ENCODE peak calls at places on chromosomes 4 and X, in ten cellular contexts. One of them, this sample, is unnamed.
A peak's percentile ranks its signal among the peaks of the same experiment; 100 is the strongest.

GRCh38 chrX:153382563-153383482 is 18.3 kb downstream of the PNMA6E start:
- DNase-seq in NB4: no peak
- DNase-seq in GM06990: no peak
- DNase-seq in transverse colon: no peak
- DNase-seq in adrenal gland: no peak
- DNase-seq in BJ: no peak
- DNase-seq in AG09309: no peak
- DNase-seq in mammary epithelial cell: no peak
- DNase-seq in neuronal stem cell: no peak
- DNase-seq in HFF-Myc: no peak
- DNase-seq in this sample: no peak

GRCh38 chr4:138686078-138686477 is 329.5 kb upstream of the NOCT start:
- DNase-seq in NB4: no peak
- DNase-seq in AG09309: no peak
- DNase-seq in GM06990: no peak
- DNase-seq in neuronal stem cell: no peak
- DNase-seq in transverse colon: no peak
- DNase-seq in BJ: no peak
- DNase-seq in adrenal gland: no peak
- DNase-seq in HFF-Myc: no peak
- DNase-seq in mammary epithelial cell: no peak
- DNase-seq in this sample: no peak

GRCh38 chr4:119683518-119683917 is 54.9 kb upstream of the PDE5A start:
- DNase-seq in neuronal stem cell: no peak
- DNase-seq in GM06990: no peak
- DNase-seq in mammary epithelial cell: no peak
- DNase-seq in adrenal gland: no peak
- DNase-seq in transverse colon: no peak
- DNase-seq in NB4: no peak
- DNase-seq in AG09309: no peak
- DNase-seq in BJ: peak; percentile 55
- DNase-seq in HFF-Myc: no peak
- DNase-seq in this sample: no peak

GRCh38 chrX:141733371-141733770 is 34.8 kb upstream of the SPANXD start:
- DNase-seq in AG09309: no peak
- DNase-seq in NB4: no peak
- DNase-seq in GM06990: no peak
- DNase-seq in transverse colon: no peak
- DNase-seq in neuronal stem cell: no peak
- DNase-seq in adrenal gland: no peak
- DNase-seq in HFF-Myc: no peak
- DNase-seq in BJ: no peak
- DNase-seq in mammary epithelial cell: no peak
- DNase-seq in this sample: no peak

GRCh38 chr4:10605746-10606482 is 78.7 kb downstream of the CLNK start:
- DNase-seq in BJ: no peak
- DNase-seq in transverse colon: no peak
- DNase-seq in NB4: no peak
- DNase-seq in AG09309: no peak
- DNase-seq in HFF-Myc: peak; percentile 24
- DNase-seq in GM06990: no peak
- DNase-seq in mammary epithelial cell: peak; percentile 85
- DNase-seq in neuronal stem cell: no peak
- DNase-seq in adrenal gland: no peak
- DNase-seq in this sample: peak; percentile 56

GRCh38 chr4:168693750-168694470 is 197.1 kb downstream of the PALLD start:
- DNase-seq in adrenal gland: no peak
- DNase-seq in BJ: no peak
- DNase-seq in transverse colon: no peak
- DNase-seq in neuronal stem cell: no peak
- DNase-seq in mammary epithelial cell: no peak
- DNase-seq in NB4: no peak
- DNase-seq in HFF-Myc: no peak
- DNase-seq in AG09309: no peak
- DNase-seq in GM06990: no peak
- DNase-seq in this sample: no peak

GRCh38 chr4:67393699-67394281 is 151.5 kb downstream of the CENPC start:
- DNase-seq in transverse colon: no peak
- DNase-seq in mammary epithelial cell: peak; percentile 1
- DNase-seq in AG09309: peak; percentile 7
- DNase-seq in neuronal stem cell: peak; percentile 39
- DNase-seq in GM06990: peak; percentile 9
- DNase-seq in NB4: peak; percentile 55
- DNase-seq in HFF-Myc: peak; percentile 16
- DNase-seq in BJ: no peak
- DNase-seq in adrenal gland: no peak
- DNase-seq in this sample: no peak

GRCh38 chrX:47854474-47854873 is 17.8 kb downstream of the ZNF81 start:
- DNase-seq in transverse colon: peak; percentile 36
- DNase-seq in mammary epithelial cell: peak; percentile 14
- DNase-seq in adrenal gland: peak; percentile 76
- DNase-seq in AG09309: no peak
- DNase-seq in BJ: no peak
- DNase-seq in NB4: peak; percentile 32
- DNase-seq in HFF-Myc: no peak
- DNase-seq in GM06990: no peak
- DNase-seq in neuronal stem cell: no peak
- DNase-seq in this sample: no peak

GRCh38 chr4:108247511-108248088 is 78.9 kb upstream of the LEF1 start:
- DNase-seq in neuronal stem cell: peak; percentile 61
- DNase-seq in transverse colon: no peak
- DNase-seq in BJ: no peak
- DNase-seq in AG09309: no peak
- DNase-seq in HFF-Myc: no peak
- DNase-seq in mammary epithelial cell: peak; percentile 2
- DNase-seq in NB4: no peak
- DNase-seq in adrenal gland: no peak
- DNase-seq in GM06990: no peak
- DNase-seq in this sample: no peak

GRCh38 chrX:30577362-30577961 is at the start of gene TASL:
- DNase-seq in HFF-Myc: no peak
- DNase-seq in GM06990: peak; percentile 83
- DNase-seq in neuronal stem cell: no peak
- DNase-seq in NB4: peak; percentile 92
- DNase-seq in transverse colon: peak; percentile 23
- DNase-seq in AG09309: no peak
- DNase-seq in BJ: no peak
- DNase-seq in mammary epithelial cell: no peak
- DNase-seq in adrenal gland: no peak
- DNase-seq in this sample: no peak

GRCh38 chrX:65667503-65668355 is at the start of gene MSN:
- DNase-seq in transverse colon: peak; percentile 76
- DNase-seq in HFF-Myc: no peak
- DNase-seq in GM06990: peak; percentile 82
- DNase-seq in adrenal gland: peak; percentile 81
- DNase-seq in NB4: peak; percentile 86
- DNase-seq in mammary epithelial cell: peak; percentile 55
- DNase-seq in neuronal stem cell: peak; percentile 23
- DNase-seq in AG09309: no peak
- DNase-seq in BJ: no peak
- DNase-seq in this sample: no peak

GRCh38 chr4:150708004-150708403 is 126.1 kb downstream of the MAB21L2 start:
- DNase-seq in AG09309: no peak
- DNase-seq in HFF-Myc: no peak
- DNase-seq in GM06990: no peak
- DNase-seq in NB4: no peak
- DNase-seq in adrenal gland: no peak
- DNase-seq in transverse colon: no peak
- DNase-seq in BJ: no peak
- DNase-seq in neuronal stem cell: no peak
- DNase-seq in mammary epithelial cell: no peak
- DNase-seq in this sample: no peak

GRCh38 chrX:76454456-76454927 is 27.0 kb downstream of the MAGEE1 start:
- DNase-seq in GM06990: peak; percentile 7
- DNase-seq in BJ: no peak
- DNase-seq in HFF-Myc: no peak
- DNase-seq in neuronal stem cell: no peak
- DNase-seq in AG09309: no peak
- DNase-seq in adrenal gland: no peak
- DNase-seq in NB4: peak; percentile 33
- DNase-seq in mammary epithelial cell: peak; percentile 23
- DNase-seq in transverse colon: no peak
- DNase-seq in this sample: no peak

GRCh38 chrX:113947548-113947947 is 636.3 kb upstream of the HTR2C start:
- DNase-seq in GM06990: no peak
- DNase-seq in adrenal gland: no peak
- DNase-seq in HFF-Myc: no peak
- DNase-seq in BJ: no peak
- DNase-seq in neuronal stem cell: no peak
- DNase-seq in NB4: no peak
- DNase-seq in mammary epithelial cell: no peak
- DNase-seq in AG09309: no peak
- DNase-seq in transverse colon: no peak
- DNase-seq in this sample: no peak

GRCh38 chr4:7365472-7366179 is 69.1 kb downstream of the PSAPL1 start:
- DNase-seq in NB4: no peak
- DNase-seq in transverse colon: no peak
- DNase-seq in neuronal stem cell: no peak
- DNase-seq in mammary epithelial cell: no peak
- DNase-seq in GM06990: no peak
- DNase-seq in AG09309: no peak
- DNase-seq in adrenal gland: no peak
- DNase-seq in BJ: no peak
- DNase-seq in HFF-Myc: no peak
- DNase-seq in this sample: no peak

GRCh38 chr4:26242451-26242850 is 78.4 kb upstream of the RBPJ start:
- DNase-seq in NB4: no peak
- DNase-seq in AG09309: no peak
- DNase-seq in transverse colon: no peak
- DNase-seq in mammary epithelial cell: no peak
- DNase-seq in neuronal stem cell: no peak
- DNase-seq in HFF-Myc: no peak
- DNase-seq in GM06990: no peak
- DNase-seq in BJ: no peak
- DNase-seq in adrenal gland: no peak
- DNase-seq in this sample: no peak

GRCh38 chr4:13988347-13989265 is 361.1 kb upstream of the BOD1L1 start:
- DNase-seq in adrenal gland: peak; percentile 95
- DNase-seq in AG09309: peak; percentile 87
- DNase-seq in mammary epithelial cell: peak; percentile 94
- DNase-seq in transverse colon: no peak
- DNase-seq in neuronal stem cell: no peak
- DNase-seq in BJ: no peak
- DNase-seq in HFF-Myc: no peak
- DNase-seq in GM06990: no peak
- DNase-seq in NB4: no peak
- DNase-seq in this sample: no peak

GRCh38 chr4:139740531-139741041 is 75.0 kb downstream of the MGST2 start:
- DNase-seq in transverse colon: peak; percentile 39
- DNase-seq in AG09309: peak; percentile 82
- DNase-seq in adrenal gland: peak; percentile 93
- DNase-seq in NB4: peak; percentile 62
- DNase-seq in GM06990: no peak
- DNase-seq in HFF-Myc: peak; percentile 66
- DNase-seq in neuronal stem cell: no peak
- DNase-seq in mammary epithelial cell: peak; percentile 59
- DNase-seq in BJ: peak; percentile 64
- DNase-seq in this sample: no peak

GRCh38 chr4:85147481-85148076 is 181.1 kb upstream of the WDFY3 start:
- DNase-seq in HFF-Myc: peak; percentile 36
- DNase-seq in transverse colon: peak; percentile 24
- DNase-seq in adrenal gland: peak; percentile 76
- DNase-seq in BJ: no peak
- DNase-seq in NB4: peak; percentile 63
- DNase-seq in AG09309: peak; percentile 28
- DNase-seq in neuronal stem cell: peak; percentile 23
- DNase-seq in GM06990: peak; percentile 9
- DNase-seq in mammary epithelial cell: peak; percentile 41
- DNase-seq in this sample: peak; percentile 28

DNA sequence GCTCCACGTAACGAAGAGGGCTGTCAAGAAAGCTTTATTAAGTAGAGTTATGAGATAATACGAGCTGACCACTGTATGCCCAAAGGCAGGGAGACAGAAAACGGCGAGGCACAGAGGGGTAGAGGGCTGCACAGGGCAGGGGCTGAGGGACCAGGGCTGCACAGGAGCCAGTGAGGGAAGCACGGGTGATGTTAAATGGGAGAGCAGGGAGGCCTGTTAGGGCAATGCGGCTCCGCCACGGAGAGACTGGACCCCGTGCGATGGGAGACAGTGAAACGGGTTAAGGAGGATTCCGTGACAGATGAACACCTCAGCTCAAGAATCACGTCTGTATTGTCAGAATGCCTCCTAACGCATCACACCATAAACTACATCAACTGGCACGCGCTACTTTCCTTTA is 25.1 kb downstream of the FAT1 start:
- DNase-seq in HFF-Myc: no peak
- DNase-seq in mammary epithelial cell: no peak
- DNase-seq in adrenal gland: no peak
- DNase-seq in NB4: no peak
- DNase-seq in AG09309: no peak
- DNase-seq in BJ: no peak
- DNase-seq in GM06990: no peak
- DNase-seq in neuronal stem cell: no peak
- DNase-seq in transverse colon: no peak
- DNase-seq in this sample: no peak
- H3K4me3 ChIP-seq in HFF-Myc: no peak overlapping the region
- H3K4me3 ChIP-seq in mammary epithelial cell: no peak overlapping the region
- H3K4me3 ChIP-seq in adrenal gland: no peak overlapping the region
- H3K4me3 ChIP-seq in NB4: no peak overlapping the region
- H3K4me3 ChIP-seq in AG09309: no peak overlapping the region
- H3K4me3 ChIP-seq in BJ: no peak overlapping the region
- H3K4me3 ChIP-seq in GM06990: no peak overlapping the region
- H3K4me3 ChIP-seq in neuronal stem cell: no peak overlapping the region
- H3K4me3 ChIP-seq in transverse colon: no peak overlapping the region
- H3K4me3 ChIP-seq in this sample: no peak overlapping the region

GRCh38 chr4:2873329-2873728 is 29.7 kb downstream of the ADD1 start:
- DNase-seq in transverse colon: no peak
- DNase-seq in mammary epithelial cell: no peak
- DNase-seq in adrenal gland: no peak
- DNase-seq in GM06990: no peak
- DNase-seq in neuronal stem cell: no peak
- DNase-seq in AG09309: no peak
- DNase-seq in HFF-Myc: no peak
- DNase-seq in BJ: no peak
- DNase-seq in NB4: no peak
- DNase-seq in this sample: no peak
- H3K4me3 ChIP-seq in transverse colon: no peak overlapping the region
- H3K4me3 ChIP-seq in mammary epithelial cell: no peak overlapping the region
- H3K4me3 ChIP-seq in adrenal gland: no peak overlapping the region
- H3K4me3 ChIP-seq in GM06990: no peak overlapping the region
- H3K4me3 ChIP-seq in neuronal stem cell: no peak overlapping the region
- H3K4me3 ChIP-seq in AG09309: no peak overlapping the region
- H3K4me3 ChIP-seq in HFF-Myc: no peak overlapping the region
- H3K4me3 ChIP-seq in BJ: no peak overlapping the region
- H3K4me3 ChIP-seq in NB4: no peak overlapping the region
- H3K4me3 ChIP-seq in this sample: no peak overlapping the region

GRCh38 chrX:78800694-78801093 is 53.2 kb downstream of the LPAR4 start:
- DNase-seq in NB4: no peak
- DNase-seq in GM06990: no peak
- DNase-seq in adrenal gland: no peak
- DNase-seq in neuronal stem cell: no peak
- DNase-seq in BJ: no peak
- DNase-seq in transverse colon: no peak
- DNase-seq in mammary epithelial cell: no peak
- DNase-seq in HFF-Myc: no peak
- DNase-seq in AG09309: no peak
- DNase-seq in this sample: no peak
- H3K4me3 ChIP-seq in NB4: no peak overlapping the region
- H3K4me3 ChIP-seq in GM06990: no peak overlapping the region
- H3K4me3 ChIP-seq in adrenal gland: no peak overlapping the region
- H3K4me3 ChIP-seq in neuronal stem cell: no peak overlapping the region
- H3K4me3 ChIP-seq in BJ: no peak overlapping the region
- H3K4me3 ChIP-seq in transverse colon: no peak overlapping the region
- H3K4me3 ChIP-seq in mammary epithelial cell: no peak overlapping the region
- H3K4me3 ChIP-seq in HFF-Myc: no peak overlapping the region
- H3K4me3 ChIP-seq in AG09309: no peak overlapping the region
- H3K4me3 ChIP-seq in this sample: no peak overlapping the region

GRCh38 chr4:99061048-99061447 is 27.5 kb downstream of the ADH5 start:
- DNase-seq in NB4: no peak
- DNase-seq in neuronal stem cell: no peak
- DNase-seq in transverse colon: no peak
- DNase-seq in AG09309: no peak
- DNase-seq in GM06990: no peak
- DNase-seq in BJ: no peak
- DNase-seq in adrenal gland: no peak
- DNase-seq in HFF-Myc: no peak
- DNase-seq in mammary epithelial cell: no peak
- DNase-seq in this sample: no peak
- H3K4me3 ChIP-seq in NB4: no peak overlapping the region
- H3K4me3 ChIP-seq in neuronal stem cell: no peak overlapping the region
- H3K4me3 ChIP-seq in transverse colon: no peak overlapping the region
- H3K4me3 ChIP-seq in AG09309: no peak overlapping the region
- H3K4me3 ChIP-seq in GM06990: no peak overlapping the region
- H3K4me3 ChIP-seq in BJ: no peak overlapping the region
- H3K4me3 ChIP-seq in adrenal gland: no peak overlapping the region
- H3K4me3 ChIP-seq in HFF-Myc: no peak overlapping the region
- H3K4me3 ChIP-seq in mammary epithelial cell: no peak overlapping the region
- H3K4me3 ChIP-seq in this sample: no peak overlapping the region

This sample was measured in kidney epithelial cell.